ENCODE peak calls at places on chromosomes 3 and 15, in eight cellular contexts. V is T follicular helper cell; A is stimulated activated CD4-positive, alpha-beta T cell treated with anti-CD3 and anti-CD28 coated beads, Interleukin-1b, Interleukin-23, amount 100 ng/mL, for 24 hours; C is Right ventricle myocardium superior; Z is effector memory CD8-positive, alpha-beta T cell; I is T-helper 2 cell treated with Interferon-gamma antibody and Interleukin-4, amounts not matched to agents 5 μg/mL and 100 μg/mL, for 36 hours; P is activated CD8-positive, alpha-beta memory T cell treated with anti-CD3 and anti-CD28 coated beads, Interleukin-2, amount 50 U/mL, for 48 hours; L is right atrium auricular region. X is an unnamed sample.
A peak's percentile ranks its signal among the peaks of the same experiment; 100 is the strongest.

GRCh38 chr3:27720899-27721716 is 1.0 kb downstream of the EOMES start:
- DNase-seq in V (no peak), A (no peak), C (no peak), Z (no peak), I (no peak), P (no peak), L (no peak), X (no peak)

GRCh38 chr3:180912304-180913226 is at the start of gene FXR1:
- DNase-seq in V (peak; percentile 83), A (peak; percentile 83), C (peak; percentile 95), Z (peak; percentile 88), I (peak; percentile 84), P (peak; percentile 94), L (peak; percentile 88), X (peak; percentile 95)

GRCh38 chr15:70852501-70853269 is 1.3 kb downstream of the LARP6 start:
- DNase-seq in V (no peak), A (no peak), C (peak; percentile 67), Z (no peak), I (no peak), P (no peak), L (no peak), X (no peak)

GRCh38 chr15:40871749-40872617 is 2.1 kb downstream of the RHOV start:
- DNase-seq in V (no peak), A (no peak), C (no peak), Z (no peak), I (no peak), P (no peak), L (no peak), X (no peak)

GRCh38 chr3:156630081-156630772 is 44.2 kb upstream of the TIPARP start:
- DNase-seq in V (no peak), A (no peak), C (no peak), Z (no peak), I (no peak), P (no peak), L (no peak), X (no peak)

GRCh38 chr3:196609815-196610515 is 29.5 kb upstream of the NRROS start:
- DNase-seq in V (no peak), A (no peak), C (no peak), Z (no peak), I (no peak), P (peak; percentile 46), L (no peak), X (no peak)

GRCh38 chr3:141940204-141940776 is 63.8 kb downstream of the ATP1B3 start:
- DNase-seq in V (no peak), A (no peak), C (no peak), Z (no peak), I (peak; percentile 82), P (peak; percentile 70), L (no peak), X (no peak)

GRCh38 chr3:151445283-151446001 is 15.4 kb downstream of the IGSF10 start:
- DNase-seq in V (no peak), A (no peak), C (no peak), Z (no peak), I (no peak), P (no peak), L (peak; percentile 68), X (no peak)

GRCh38 chr15:29701151-29701550 is 121.1 kb downstream of the TJP1 start:
- DNase-seq in V (no peak), A (no peak), C (no peak), Z (no peak), I (no peak), P (no peak), L (no peak), X (no peak)

GRCh38 chr3:16048435-16049318 is 125.8 kb upstream of the GALNT15 start:
- DNase-seq in V (peak; percentile 3), A (peak; percentile 14), C (no peak), Z (peak; percentile 38), I (peak; percentile 20), P (no peak), L (no peak), X (peak; percentile 50)